ENCODE peak calls at places on chromosomes 4 and X, in ten cellular contexts. H, L, N, V, Y, U, A, P, D and Q are unnamed samples. For H3K36me3, the result is how much of the 10 kb centered on the place peaks cover.

GRCh38 chrX:38561951-38562719 is 793 bp downstream of the TSPAN7 start:
- DNase-seq in D (peak), H (no peak), P (no peak), A (peak), L (peak), V (peak), U (peak), Y (peak), N (no peak), Q (peak)

GRCh38 chr4:187493661-187494060 is 501.9 kb upstream of the ZFP42 start:
- DNase-seq in D (no peak), A (no peak), L (no peak), Y (no peak), N (no peak), P (no peak), H (no peak), V (no peak), U (no peak), Q (no peak)

GRCh38 chr4:109739547-109739946 is 9.7 kb upstream of the PLA2G12A start:
- DNase-seq in U (no peak), H (no peak), V (no peak), Y (no peak), L (no peak), D (no peak), P (no peak), A (no peak), N (peak), Q (no peak)

GRCh38 chrX:96611619-96612362 is 72.9 kb upstream of the DIAPH2 start:
- DNase-seq in V (no peak), A (peak), D (no peak), N (peak), H (no peak), Y (no peak), P (no peak), U (peak), L (no peak), Q (no peak)

GRCh38 chr4:114654607-114655006 is 56.0 kb downstream of the UGT8 start:
- DNase-seq in U (no peak), N (peak), V (no peak), Y (no peak), P (no peak), A (no peak), L (no peak), H (no peak), D (peak), Q (no peak)

GRCh38 chrX:10004832-10005475 is 37.8 kb downstream of the CLDN34 start:
- DNase-seq in A (no peak), P (no peak), L (no peak), H (no peak), V (no peak), D (no peak), U (no peak), N (no peak), Y (no peak), Q (no peak)

GRCh38 chrX:24259544-24260240 is 54.2 kb downstream of the SUPT20HL2 start:
- DNase-seq in N (peak), P (no peak), V (peak), U (peak), H (peak), A (peak), D (peak), L (peak), Y (no peak), Q (peak)

GRCh38 chrX:5051831-5052491 is 1176.7 kb downstream of the NLGN4X start:
- DNase-seq in L (peak), Y (peak), V (peak), A (peak), N (peak), H (no peak), U (no peak), D (peak), P (peak), Q (peak)

GRCh38 chr4:36243355-36244256 is 708 bp downstream of the ARAP2 start:
- DNase-seq in U (no peak), V (peak), D (peak), H (no peak), Y (peak), L (peak), A (peak), P (no peak), N (peak), Q (peak)

GRCh38 chr4:17521595-17521994 is 6.6 kb downstream of the CLRN2 start:
- DNase-seq in V (no peak), U (no peak), D (no peak), P (no peak), L (no peak), A (no peak), H (no peak), N (no peak), Y (no peak), Q (no peak)

GRCh38 chr4:110663738-110664444 is 41.0 kb upstream of the PITX2 start:
- DNase-seq in U (no peak), A (no peak), Y (no peak), H (no peak), D (no peak), P (no peak), N (peak), L (no peak), V (peak), Q (no peak)

GRCh38 chr4:87130482-87130881 is 89.9 kb downstream of the KLHL8 start:
- DNase-seq in A (no peak), H (no peak), Y (no peak), P (no peak), L (no peak), V (no peak), U (no peak), N (no peak), D (no peak), Q (no peak)

GRCh38 chr4:87128006-87128705 is 92.3 kb downstream of the KLHL8 start:
- DNase-seq in L (no peak), P (no peak), N (no peak), Y (no peak), H (no peak), U (no peak), D (no peak), A (no peak), V (no peak), Q (no peak)

GRCh38 chr4:87130985-87131753 is 89.2 kb downstream of the KLHL8 start:
- DNase-seq in V (no peak), P (no peak), N (no peak), A (no peak), L (no peak), D (no peak), U (no peak), Y (no peak), H (no peak), Q (no peak)

GRCh38 chr4:87132035-87132434 is 88.4 kb downstream of the KLHL8 start:
- DNase-seq in A (no peak), Y (no peak), V (no peak), N (no peak), H (no peak), D (no peak), L (no peak), P (no peak), U (no peak), Q (no peak)

DNA sequence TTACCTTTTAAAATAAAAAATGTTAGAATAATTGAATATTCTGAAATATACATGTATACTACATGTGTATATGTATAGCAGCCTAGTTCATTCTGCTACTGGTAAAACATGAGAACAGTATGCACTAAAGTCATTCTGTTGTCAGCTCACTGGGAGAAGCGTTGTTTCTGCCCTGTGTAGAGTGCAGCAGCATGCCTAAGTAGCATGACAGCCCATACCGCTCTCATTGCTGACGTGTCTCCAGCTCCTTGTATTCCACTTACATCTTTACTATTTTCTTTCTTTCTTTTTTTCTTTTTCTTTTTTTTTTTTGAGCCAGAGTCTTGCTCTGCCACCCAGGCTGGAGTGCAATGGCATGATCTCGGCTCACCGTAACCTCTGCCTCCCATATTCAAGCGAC is 90.7 kb downstream of the KLHL8 start:
- DNase-seq in P (no peak), N (no peak), H (no peak), A (no peak), Y (no peak), D (no peak), V (no peak), L (no peak), U (no peak), Q (no peak)
- H3K36me3 ChIP-seq in P (under half), N (under half), H (under half), A (half or more), Y (under half), D (under half), V (under half), L (under half), U (half or more), Q (under half)

GRCh38 chr4:56531149-56531770 is 25.7 kb downstream of the ARL9 start:
- DNase-seq in P (no peak), L (no peak), Y (no peak), H (no peak), V (no peak), U (no peak), N (no peak), A (no peak), D (no peak), Q (no peak)
- H3K4me3 ChIP-seq in P (peak), L (peak), Y (peak), H (no peak), V (no peak), U (peak), N (peak), A (no peak), D (peak), Q (peak)

GRCh38 chr4:1370321-1371124 is 23.5 kb downstream of the UVSSA start:
- DNase-seq in L (peak), Y (no peak), V (no peak), P (no peak), A (peak), D (no peak), H (no peak), U (peak), N (no peak), Q (no peak)

GRCh38 chr4:1369091-1369450 is 22.1 kb downstream of the UVSSA start:
- DNase-seq in L (peak), U (peak), H (no peak), Y (no peak), N (no peak), D (no peak), A (peak), V (no peak), P (no peak), Q (no peak)

GRCh38 chr4:1368421-1369090 is 21.5 kb downstream of the UVSSA start:
- DNase-seq in Y (no peak), D (no peak), P (no peak), V (no peak), A (peak), U (peak), N (no peak), L (peak), H (no peak), Q (no peak)

GRCh38 chr4:1367936-1368289 is 20.9 kb downstream of the UVSSA start:
- DNase-seq in N (no peak), D (no peak), Y (no peak), U (no peak), A (no peak), L (peak), V (no peak), H (no peak), P (no peak), Q (no peak)

DNA sequence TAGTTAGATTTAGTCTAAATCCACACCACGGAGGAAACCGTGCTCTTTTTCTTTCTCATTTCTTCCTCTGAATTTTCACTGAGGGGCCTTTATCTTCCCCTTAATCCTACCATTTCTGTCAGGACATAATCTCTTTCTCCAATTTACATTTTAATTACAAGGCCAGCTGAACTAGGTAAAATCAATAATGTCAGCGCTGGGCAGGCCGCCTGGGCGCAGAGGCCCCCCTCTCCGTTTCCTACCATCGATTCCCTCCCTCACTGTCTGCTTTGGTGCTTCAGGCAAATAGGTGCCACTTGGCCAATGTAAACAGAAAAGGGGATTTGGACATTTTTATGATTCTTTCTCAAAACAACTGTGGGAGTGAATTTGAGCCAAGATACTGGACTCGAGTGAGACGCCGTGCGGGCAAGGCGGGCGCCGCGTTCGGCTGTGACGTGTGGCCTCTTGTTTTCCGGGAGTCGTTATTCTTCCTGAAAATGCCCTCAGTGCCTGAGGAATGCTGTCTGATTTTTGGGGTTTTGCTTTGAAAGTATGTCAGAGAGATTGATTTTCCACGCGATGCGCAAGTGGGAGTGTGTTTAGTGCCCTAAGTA is 22.6 kb downstream of the UVSSA start:
- DNase-seq in D (no peak), H (no peak), Y (no peak), N (no peak), U (no peak), V (no peak), A (peak), P (no peak), L (no peak), Q (no peak)
- H3K36me3 ChIP-seq in D (under half), H (under half), Y (under half), N (under half), U (under half), V (under half), A (under half), P (under half), L (under half), Q (under half)

DNA sequence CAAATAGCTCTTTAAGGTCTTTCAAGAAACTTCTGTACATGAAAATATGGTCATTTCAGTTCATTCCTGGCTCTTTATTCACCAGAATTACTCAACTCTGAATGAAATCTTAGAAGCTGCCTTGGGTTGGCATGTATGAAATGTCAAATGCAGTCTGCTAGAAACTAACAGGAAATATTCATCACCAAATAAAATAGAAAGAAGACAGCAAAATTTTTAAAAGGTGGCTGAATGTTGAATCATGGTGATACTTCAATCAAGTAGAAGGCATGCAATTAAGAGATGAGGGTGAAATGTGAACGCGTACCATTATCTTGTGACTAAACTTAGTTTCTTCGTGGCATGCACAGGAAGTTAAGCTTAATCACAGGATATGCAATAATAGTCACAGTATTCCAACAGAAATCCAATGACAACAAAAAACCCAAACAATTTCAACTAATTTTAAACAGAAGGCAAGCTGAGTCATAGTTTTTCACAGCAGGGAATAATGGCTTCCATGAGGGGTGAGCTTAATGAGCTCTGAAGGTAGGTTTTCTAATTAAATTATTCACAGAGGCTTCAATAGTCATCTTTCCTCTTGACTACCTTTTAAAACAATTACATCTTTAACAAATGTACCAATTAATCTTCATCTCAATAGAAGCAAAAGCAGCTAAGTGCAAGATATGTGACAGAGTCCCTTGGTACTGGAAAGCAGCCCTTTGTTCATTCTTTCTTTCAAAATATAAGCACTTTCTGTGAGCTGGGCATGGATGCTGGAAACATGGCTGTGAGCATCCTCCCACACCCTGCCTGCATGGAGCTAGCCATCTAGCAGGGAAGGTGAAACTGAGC is 44.5 kb downstream of the SCFD2 start:
- DNase-seq in P (no peak), A (no peak), L (no peak), U (no peak), D (no peak), H (peak), V (no peak), Y (no peak), N (peak), Q (no peak)
- H3K4me3 ChIP-seq in P (peak), A (no peak), L (no peak), U (no peak), D (no peak), H (no peak), V (no peak), Y (no peak), N (no peak), Q (no peak)

GRCh38 chr4:183395395-183395794 is 49.0 kb upstream of the CDKN2AIP start:
- DNase-seq in D (no peak), Y (no peak), P (no peak), L (no peak), V (no peak), N (no peak), A (no peak), H (no peak), U (no peak), Q (no peak)
- H3K36me3 ChIP-seq in D (under half), Y (under half), P (under half), L (under half), V (under half), N (under half), A (under half), H (under half), U (under half), Q (under half)

GRCh38 chrX:45794323-45794994 is 593.8 kb upstream of the DIPK2B start:
- DNase-seq in V (no peak), N (no peak), D (no peak), H (no peak), A (no peak), L (no peak), U (no peak), P (no peak), Y (no peak), Q (no peak)
- H3K4me3 ChIP-seq in V (no peak), N (no peak), D (no peak), H (no peak), A (no peak), L (no peak), U (no peak), P (no peak), Y (no peak), Q (no peak)

GRCh38 chrX:16745102-16745501 is 25.7 kb downstream of the SYAP1 start:
- DNase-seq in D (no peak), N (no peak), H (no peak), Y (no peak), P (no peak), A (no peak), U (no peak), L (no peak), V (no peak), Q (no peak)

GRCh38 chrX:16748425-16748824 is 29.0 kb downstream of the SYAP1 start:
- DNase-seq in L (no peak), P (no peak), Y (no peak), A (no peak), N (no peak), H (no peak), V (no peak), U (no peak), D (no peak), Q (no peak)

GRCh38 chrX:16745659-16746058 is 26.2 kb downstream of the SYAP1 start:
- DNase-seq in Y (no peak), L (no peak), U (no peak), P (no peak), V (no peak), A (peak), H (no peak), N (no peak), D (no peak), Q (no peak)

GRCh38 chrX:16739574-16739973 is 20.2 kb downstream of the SYAP1 start:
- DNase-seq in D (no peak), Y (no peak), U (no peak), P (no peak), V (no peak), A (no peak), L (no peak), H (no peak), N (peak), Q (peak)

DNA sequence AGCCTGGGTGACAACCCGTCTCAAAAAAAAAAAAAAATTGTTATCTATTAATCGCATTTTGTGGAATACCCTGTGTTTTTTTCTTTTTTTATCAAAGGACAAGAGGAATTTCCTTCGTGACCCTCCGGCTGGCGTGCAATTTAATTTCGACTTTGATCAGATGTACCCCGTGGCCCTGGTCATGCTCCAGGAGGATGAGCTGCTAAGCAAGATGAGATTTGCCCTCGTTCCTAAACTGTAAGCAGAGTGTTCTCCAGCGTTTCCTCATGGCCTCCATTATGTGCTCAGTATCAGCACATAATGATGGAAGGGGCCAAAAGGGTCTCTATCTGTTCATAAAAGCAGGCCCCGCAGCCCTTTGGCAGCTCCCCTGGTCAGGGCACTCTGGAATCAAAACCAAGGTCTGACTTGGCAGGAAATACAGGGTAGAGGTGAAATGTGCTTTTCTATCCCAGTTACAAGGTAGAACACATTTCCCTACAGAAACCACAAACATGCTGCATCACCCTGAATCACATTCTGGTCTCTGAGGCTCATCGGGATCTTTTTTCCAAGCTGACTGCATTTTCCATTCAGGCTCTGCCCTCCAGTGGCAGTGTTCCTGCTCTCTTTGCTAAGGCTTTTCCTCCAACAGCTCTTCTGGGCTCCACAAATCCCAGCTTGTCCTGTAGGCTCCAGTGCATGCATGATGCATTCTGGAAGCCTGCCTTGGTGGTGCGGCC is 24.4 kb downstream of the SYAP1 start:
- DNase-seq in Y (no peak), A (peak), H (no peak), N (peak), U (no peak), V (no peak), L (no peak), P (no peak), D (no peak), Q (no peak)
- H3K36me3 ChIP-seq in Y (under half), A (under half), H (under half), N (under half), U (under half), V (under half), L (under half), P (under half), D (under half), Q (under half)

DNA sequence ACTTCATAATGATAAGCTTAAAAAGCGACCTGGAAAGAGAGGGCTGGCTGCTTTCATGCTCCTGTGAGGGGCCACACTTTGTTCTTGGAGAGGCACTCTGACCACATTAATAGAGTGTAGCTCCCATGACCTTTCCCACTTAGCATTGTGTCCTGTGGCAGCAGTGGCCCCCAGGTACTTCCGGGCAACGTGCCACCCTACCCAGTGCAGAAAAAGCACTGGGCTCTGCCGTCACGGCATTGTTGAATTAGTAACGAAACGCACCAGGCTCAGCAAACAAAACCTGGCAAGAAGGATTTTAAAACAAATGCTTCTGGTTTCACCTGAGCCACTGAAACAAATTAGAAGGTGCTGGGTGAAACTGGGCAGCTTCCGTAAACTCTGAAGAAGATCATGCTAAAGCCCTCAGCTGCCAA is 5.4 kb upstream of the SORBS2 start:
- DNase-seq in D (peak), U (no peak), H (no peak), A (no peak), Y (no peak), V (peak), N (peak), L (no peak), P (no peak), Q (peak)
- H3K4me3 ChIP-seq in D (no peak), U (no peak), H (no peak), A (no peak), Y (no peak), V (no peak), N (no peak), L (no peak), P (no peak), Q (no peak)